ENCODE peak calls at places on chromosomes 7 and 10, in six cellular contexts. One of them, this sample, is unnamed.

GRCh38 chr7:100465702-100466311 is 1.7 kb upstream of the SPACDR start:
- DNase-seq in kidney epithelial cell: peak; percentile 32
- DNase-seq in heart left ventricle: peak; percentile 86
- DNase-seq in heart right ventricle: peak; percentile 80
- DNase-seq in psoas muscle: peak; percentile 87
- DNase-seq in HCT116: no peak
- DNase-seq in this sample: peak; percentile 82

GRCh38 chr10:43236176-43236850 is 30.6 kb downstream of the RASGEF1A start:
- DNase-seq in kidney epithelial cell: no peak
- DNase-seq in heart left ventricle: peak; percentile 11
- DNase-seq in heart right ventricle: no peak
- DNase-seq in psoas muscle: peak; percentile 23
- DNase-seq in HCT116: no peak
- DNase-seq in this sample: no peak

GRCh38 chr10:20573924-20574323 is 323.2 kb downstream of the NEBL start:
- DNase-seq in kidney epithelial cell: no peak
- DNase-seq in heart left ventricle: no peak
- DNase-seq in heart right ventricle: no peak
- DNase-seq in psoas muscle: no peak
- DNase-seq in HCT116: no peak
- DNase-seq in this sample: no peak

GRCh38 chr10:3484306-3485187 is 300.5 kb downstream of the KLF6 start:
- DNase-seq in kidney epithelial cell: no peak
- DNase-seq in heart left ventricle: no peak
- DNase-seq in heart right ventricle: no peak
- DNase-seq in psoas muscle: peak; percentile 39
- DNase-seq in HCT116: no peak
- DNase-seq in this sample: no peak

GRCh38 chr7:25852249-25852994 is 299.6 kb upstream of the NFE2L3 start:
- DNase-seq in kidney epithelial cell: no peak
- DNase-seq in heart left ventricle: no peak
- DNase-seq in heart right ventricle: peak; percentile 36
- DNase-seq in psoas muscle: peak; percentile 65
- DNase-seq in HCT116: no peak
- DNase-seq in this sample: peak; percentile 80

GRCh38 chr10:83166344-83166743 is 973.0 kb upstream of the GHITM start:
- DNase-seq in kidney epithelial cell: no peak
- DNase-seq in heart left ventricle: no peak
- DNase-seq in heart right ventricle: no peak
- DNase-seq in psoas muscle: no peak
- DNase-seq in HCT116: no peak
- DNase-seq in this sample: peak; percentile 7

GRCh38 chr7:84535584-84536255 is 341.1 kb upstream of the SEMA3A start:
- DNase-seq in kidney epithelial cell: no peak
- DNase-seq in heart left ventricle: no peak
- DNase-seq in heart right ventricle: no peak
- DNase-seq in psoas muscle: no peak
- DNase-seq in HCT116: no peak
- DNase-seq in this sample: no peak

GRCh38 chr10:33263453-33263852 is 71.0 kb downstream of the NRP1 start:
- DNase-seq in kidney epithelial cell: no peak
- DNase-seq in heart left ventricle: no peak
- DNase-seq in heart right ventricle: no peak
- DNase-seq in psoas muscle: no peak
- DNase-seq in HCT116: no peak
- DNase-seq in this sample: no peak

GRCh38 chr10:93072225-93072712 is 1.4 kb upstream of the CYP26A1 start:
- DNase-seq in kidney epithelial cell: no peak
- DNase-seq in heart left ventricle: no peak
- DNase-seq in heart right ventricle: no peak
- DNase-seq in psoas muscle: no peak
- DNase-seq in HCT116: no peak
- DNase-seq in this sample: no peak

GRCh38 chr10:96532523-96532922 is 18.8 kb upstream of the TLL2 start:
- DNase-seq in kidney epithelial cell: no peak
- DNase-seq in heart left ventricle: no peak
- DNase-seq in heart right ventricle: no peak
- DNase-seq in psoas muscle: no peak
- DNase-seq in HCT116: no peak
- DNase-seq in this sample: no peak

GRCh38 chr7:15720849-15721471 is 34.5 kb upstream of the MEOX2 start:
- DNase-seq in kidney epithelial cell: no peak
- DNase-seq in heart left ventricle: no peak
- DNase-seq in heart right ventricle: no peak
- DNase-seq in psoas muscle: no peak
- DNase-seq in HCT116: peak; percentile 41
- DNase-seq in this sample: no peak

GRCh38 chr7:131657881-131658280 is 101.5 kb upstream of the PODXL start:
- DNase-seq in kidney epithelial cell: no peak
- DNase-seq in heart left ventricle: no peak
- DNase-seq in heart right ventricle: no peak
- DNase-seq in psoas muscle: peak; percentile 9
- DNase-seq in HCT116: no peak
- DNase-seq in this sample: no peak

GRCh38 chr10:19877466-19878255 is 61.4 kb downstream of the PLXDC2 start:
- DNase-seq in kidney epithelial cell: no peak
- DNase-seq in heart left ventricle: no peak
- DNase-seq in heart right ventricle: peak; percentile 18
- DNase-seq in psoas muscle: no peak
- DNase-seq in HCT116: no peak
- DNase-seq in this sample: no peak

GRCh38 chr10:17026686-17027485 is 102.7 kb downstream of the CUBN start:
- DNase-seq in kidney epithelial cell: no peak
- DNase-seq in heart left ventricle: no peak
- DNase-seq in heart right ventricle: no peak
- DNase-seq in psoas muscle: no peak
- DNase-seq in HCT116: no peak
- DNase-seq in this sample: no peak

GRCh38 chr7:150355666-150356059 is 13.0 kb upstream of the REPIN1 start:
- DNase-seq in kidney epithelial cell: no peak
- DNase-seq in heart left ventricle: no peak
- DNase-seq in heart right ventricle: no peak
- DNase-seq in psoas muscle: no peak
- DNase-seq in HCT116: no peak
- DNase-seq in this sample: no peak

GRCh38 chr7:105284014-105284413 is 104.7 kb downstream of the SRPK2 start:
- DNase-seq in kidney epithelial cell: no peak
- DNase-seq in heart left ventricle: no peak
- DNase-seq in heart right ventricle: no peak
- DNase-seq in psoas muscle: no peak
- DNase-seq in HCT116: no peak
- DNase-seq in this sample: no peak

GRCh38 chr7:151115121-151115835 is 29.0 kb downstream of the AGAP3 start:
- DNase-seq in kidney epithelial cell: no peak
- DNase-seq in heart left ventricle: peak; percentile 65
- DNase-seq in heart right ventricle: no peak
- DNase-seq in psoas muscle: no peak
- DNase-seq in HCT116: no peak
- DNase-seq in this sample: no peak

GRCh38 chr10:110872145-110872983 is 636 bp downstream of the PDCD4 start:
- DNase-seq in kidney epithelial cell: no peak
- DNase-seq in heart left ventricle: peak; percentile 88
- DNase-seq in heart right ventricle: peak; percentile 70
- DNase-seq in psoas muscle: peak; percentile 82
- DNase-seq in HCT116: no peak
- DNase-seq in this sample: peak; percentile 76

GRCh38 chr7:155340071-155340531 is 42.4 kb downstream of the INSIG1 start:
- DNase-seq in kidney epithelial cell: no peak
- DNase-seq in heart left ventricle: no peak
- DNase-seq in heart right ventricle: no peak
- DNase-seq in psoas muscle: no peak
- DNase-seq in HCT116: no peak
- DNase-seq in this sample: no peak

GRCh38 chr10:125101581-125101980 is 58.8 kb downstream of the CTBP2 start:
- DNase-seq in kidney epithelial cell: no peak
- DNase-seq in heart left ventricle: no peak
- DNase-seq in heart right ventricle: no peak
- DNase-seq in psoas muscle: peak; percentile 21
- DNase-seq in HCT116: no peak
- DNase-seq in this sample: peak; percentile 7

GRCh38 chr7:26376208-26376917 is 84.7 kb downstream of the SNX10 start:
- DNase-seq in kidney epithelial cell: no peak
- DNase-seq in heart left ventricle: peak; percentile 70
- DNase-seq in heart right ventricle: peak; percentile 21
- DNase-seq in psoas muscle: peak; percentile 60
- DNase-seq in HCT116: no peak
- DNase-seq in this sample: peak; percentile 87

GRCh38 chr7:94514140-94514889 is 4.7 kb downstream of the CASD1 start:
- DNase-seq in kidney epithelial cell: no peak
- DNase-seq in heart left ventricle: no peak
- DNase-seq in heart right ventricle: no peak
- DNase-seq in psoas muscle: no peak
- DNase-seq in HCT116: no peak
- DNase-seq in this sample: no peak

GRCh38 chr7:71480814-71481213 is 348.9 kb downstream of the GALNT17 start:
- DNase-seq in kidney epithelial cell: no peak
- DNase-seq in heart left ventricle: no peak
- DNase-seq in heart right ventricle: no peak
- DNase-seq in psoas muscle: no peak
- DNase-seq in HCT116: no peak
- DNase-seq in this sample: no peak

GRCh38 chr7:52269669-52270068 is 765.8 kb upstream of the POM121L12 start:
- DNase-seq in kidney epithelial cell: no peak
- DNase-seq in heart left ventricle: no peak
- DNase-seq in heart right ventricle: no peak
- DNase-seq in psoas muscle: no peak
- DNase-seq in HCT116: no peak
- DNase-seq in this sample: no peak
- H3K4me3 ChIP-seq in kidney epithelial cell: no peak overlapping the region
- H3K4me3 ChIP-seq in heart left ventricle: no peak overlapping the region
- H3K4me3 ChIP-seq in heart right ventricle: no peak overlapping the region
- H3K4me3 ChIP-seq in psoas muscle: no peak overlapping the region
- H3K4me3 ChIP-seq in HCT116: no peak overlapping the region
- H3K4me3 ChIP-seq in this sample: no peak overlapping the region

GRCh38 chr7:20779041-20779440 is 7.6 kb downstream of the SP8 start:
- DNase-seq in kidney epithelial cell: no peak
- DNase-seq in heart left ventricle: no peak
- DNase-seq in heart right ventricle: no peak
- DNase-seq in psoas muscle: no peak
- DNase-seq in HCT116: no peak
- DNase-seq in this sample: no peak

GRCh38 chr7:20776214-20776875 is 10.3 kb downstream of the SP8 start:
- DNase-seq in kidney epithelial cell: no peak
- DNase-seq in heart left ventricle: no peak
- DNase-seq in heart right ventricle: no peak
- DNase-seq in psoas muscle: no peak
- DNase-seq in HCT116: no peak
- DNase-seq in this sample: no peak

GRCh38 chr7:20777377-20778062 is 9.2 kb downstream of the SP8 start:
- DNase-seq in kidney epithelial cell: no peak
- DNase-seq in heart left ventricle: no peak
- DNase-seq in heart right ventricle: no peak
- DNase-seq in psoas muscle: no peak
- DNase-seq in HCT116: no peak
- DNase-seq in this sample: no peak

GRCh38 chr7:20776942-20777341 is 9.7 kb downstream of the SP8 start:
- DNase-seq in kidney epithelial cell: no peak
- DNase-seq in heart left ventricle: no peak
- DNase-seq in heart right ventricle: no peak
- DNase-seq in psoas muscle: no peak
- DNase-seq in HCT116: no peak
- DNase-seq in this sample: no peak

DNA sequence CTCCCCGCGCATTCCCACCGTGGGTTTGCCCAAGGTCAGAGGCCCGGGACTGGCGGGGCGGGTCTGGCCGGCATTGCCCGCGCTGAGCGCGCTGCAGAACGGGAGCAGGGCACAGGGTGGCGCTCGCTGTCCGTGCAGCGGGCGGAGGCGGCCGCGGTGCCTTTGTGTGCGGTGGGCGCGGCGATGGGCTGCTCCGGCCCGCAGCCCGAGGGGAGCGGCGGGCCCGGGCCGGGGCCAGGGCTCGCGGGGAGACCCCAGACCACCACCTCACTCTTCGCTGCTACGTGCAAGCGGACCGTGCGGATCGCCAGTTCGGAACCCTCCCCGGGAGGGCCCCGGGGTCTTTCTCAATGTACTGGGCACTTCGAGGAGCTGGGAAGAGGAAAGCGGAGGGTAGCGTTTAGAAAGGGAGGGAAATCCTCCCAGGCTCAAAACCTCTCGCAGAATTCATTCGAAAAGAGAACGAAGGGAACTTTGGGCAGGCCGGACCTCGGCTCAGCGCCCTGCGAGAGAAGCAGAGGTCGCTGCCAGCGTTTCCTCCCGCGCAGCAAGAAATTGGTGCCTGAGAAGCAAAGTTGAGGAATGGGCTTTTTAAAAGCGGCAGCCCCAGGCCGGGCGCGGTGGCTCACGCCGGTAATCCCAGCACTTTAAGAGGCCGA is 8.5 kb downstream of the SP8 start:
- DNase-seq in kidney epithelial cell: no peak
- DNase-seq in heart left ventricle: no peak
- DNase-seq in heart right ventricle: peak; percentile 26
- DNase-seq in psoas muscle: no peak
- DNase-seq in HCT116: no peak
- DNase-seq in this sample: peak; percentile 52
- H3K27me3 ChIP-seq in kidney epithelial cell: peaks cover 51% of the 10 kb centered on the region
- H3K27me3 ChIP-seq in heart left ventricle: peaks cover 100% of the 10 kb centered on the region
- H3K27me3 ChIP-seq in heart right ventricle: peaks cover 17% of the 10 kb centered on the region
- H3K27me3 ChIP-seq in psoas muscle: peaks cover 100% of the 10 kb centered on the region
- H3K27me3 ChIP-seq in HCT116: no peaks in the 10 kb centered on the region
- H3K27me3 ChIP-seq in this sample: peaks cover 47% of the 10 kb centered on the region

GRCh38 chr7:116538138-116538537 is 13.3 kb downstream of the CAV1 start:
- DNase-seq in kidney epithelial cell: no peak
- DNase-seq in heart left ventricle: no peak
- DNase-seq in heart right ventricle: no peak
- DNase-seq in psoas muscle: no peak
- DNase-seq in HCT116: no peak
- DNase-seq in this sample: no peak
- H3K36me3 ChIP-seq in kidney epithelial cell: no peaks in the 10 kb centered on the region
- H3K36me3 ChIP-seq in heart left ventricle: peaks cover 3% of the 10 kb centered on the region
- H3K36me3 ChIP-seq in heart right ventricle: no peaks in the 10 kb centered on the region
- H3K36me3 ChIP-seq in psoas muscle: peaks cover 3% of the 10 kb centered on the region
- H3K36me3 ChIP-seq in HCT116: peaks cover 12% of the 10 kb centered on the region
- H3K36me3 ChIP-seq in this sample: no peaks in the 10 kb centered on the region

DNA sequence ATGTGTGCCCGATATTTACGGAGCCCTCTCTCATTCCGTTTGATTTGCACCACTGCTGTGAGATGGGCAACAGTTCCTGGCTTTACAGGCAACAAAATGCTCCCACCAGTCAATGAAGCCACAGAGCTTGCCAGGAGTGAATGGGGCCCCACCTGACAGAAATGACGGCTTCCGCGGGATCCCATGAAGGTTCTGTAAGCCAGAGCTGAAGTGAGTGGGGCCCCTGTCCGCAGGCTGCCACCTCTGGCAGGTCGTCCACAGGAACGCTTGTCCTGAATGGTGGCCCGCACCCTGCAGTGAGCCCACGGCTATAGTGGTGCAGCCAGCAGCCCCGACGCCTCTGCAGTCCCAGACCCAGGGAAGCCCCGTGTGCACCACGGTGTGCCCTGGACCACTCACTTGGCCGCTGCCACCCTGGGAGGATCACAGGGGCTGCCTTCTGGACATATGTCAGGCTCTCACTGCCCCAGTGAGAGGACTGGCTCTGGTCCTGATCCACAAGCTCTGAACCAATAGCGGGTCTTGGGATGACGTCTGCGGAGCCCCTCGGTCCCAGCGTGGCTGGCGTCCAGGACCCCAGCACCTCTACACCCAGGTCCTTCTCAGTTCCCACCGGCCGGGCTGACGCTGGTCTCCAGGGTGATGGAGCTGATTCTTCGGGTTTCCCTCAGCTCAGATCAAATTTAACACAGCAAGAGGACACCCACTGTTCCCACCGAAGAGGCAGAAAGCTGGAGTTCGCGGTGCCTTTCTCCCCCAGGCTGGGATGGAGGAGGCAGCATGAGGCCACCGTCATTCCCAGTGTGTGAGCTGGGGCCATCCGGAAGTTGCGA is 511.9 kb downstream of the DNAJB6 start:
- DNase-seq in kidney epithelial cell: no peak
- DNase-seq in heart left ventricle: no peak
- DNase-seq in heart right ventricle: no peak
- DNase-seq in psoas muscle: peak; percentile 28
- DNase-seq in HCT116: no peak
- DNase-seq in this sample: no peak
- H3K4me3 ChIP-seq in kidney epithelial cell: no peak overlapping the region
- H3K4me3 ChIP-seq in heart left ventricle: no peak overlapping the region
- H3K4me3 ChIP-seq in heart right ventricle: no peak overlapping the region
- H3K4me3 ChIP-seq in psoas muscle: no peak overlapping the region
- H3K4me3 ChIP-seq in HCT116: no peak overlapping the region
- H3K4me3 ChIP-seq in this sample: no peak overlapping the region